ENCODE peak calls at places on chromosomes 4 and X, in seven cellular contexts. O, I, M, J, X, D and F are unnamed samples.
A peak's percentile ranks its signal among the peaks of the same experiment; 100 is the strongest.

GRCh38 chr4:37522996-37523395 is 163.2 kb downstream of the RELL1 start:
- DNase-seq in O (no peak), I (no peak), M (no peak), J (no peak), X (no peak), D (no peak), F (no peak)

GRCh38 chr4:174318829-174319764 is 35.4 kb downstream of the CEP44 start:
- DNase-seq in O (no peak), I (peak; percentile 33), M (no peak), J (peak; percentile 44), X (peak; percentile 44), D (no peak), F (no peak)

GRCh38 chr4:72974694-72975487 is 94.6 kb downstream of the COX18 start:
- DNase-seq in O (no peak), I (peak; percentile 55), M (no peak), J (peak; percentile 33), X (no peak), D (no peak), F (no peak)

GRCh38 chr4:84342161-84342560 is 156.9 kb downstream of the NKX6-1 start:
- DNase-seq in O (no peak), I (no peak), M (no peak), J (no peak), X (no peak), D (no peak), F (no peak)

GRCh38 chrX:1743105-1743504 is 128.2 kb downstream of the ASMT start:
- DNase-seq in O (no peak), I (no peak), M (no peak), J (no peak), X (no peak), D (no peak), F (no peak)

GRCh38 chr4:99808260-99808857 is 8.3 kb upstream of the DAPP1 start:
- DNase-seq in O (peak; percentile 49), I (peak; percentile 6), M (peak; percentile 37), J (peak; percentile 55), X (peak; percentile 80), D (peak; percentile 66), F (peak; percentile 51)

GRCh38 chrX:650274-650673 is 19.7 kb downstream of the SHOX start:
- DNase-seq in O (no peak), I (no peak), M (no peak), J (no peak), X (no peak), D (no peak), F (no peak)

GRCh38 chrX:20456971-20457370 is 190.3 kb upstream of the RPS6KA3 start:
- DNase-seq in O (no peak), I (no peak), M (no peak), J (no peak), X (no peak), D (no peak), F (no peak)

GRCh38 chr4:7924163-7924562 is 15.5 kb downstream of the AFAP1 start:
- DNase-seq in O (no peak), I (no peak), M (no peak), J (no peak), X (no peak), D (no peak), F (no peak)

GRCh38 chrX:136736690-136737089 is 44.0 kb downstream of the ARHGEF6 start:
- DNase-seq in O (no peak), I (no peak), M (no peak), J (no peak), X (no peak), D (no peak), F (no peak)

GRCh38 chr4:72577211-72577610 is 8.2 kb upstream of the ADAMTS3 start:
- DNase-seq in O (no peak), I (no peak), M (no peak), J (no peak), X (no peak), D (no peak), F (no peak)

GRCh38 chr4:1048781-1049590 is 37.6 kb downstream of the FGFRL1 start:
- DNase-seq in O (no peak), I (no peak), M (no peak), J (no peak), X (no peak), D (peak; percentile 14), F (no peak)

GRCh38 chr4:26826721-26827120 is 33.9 kb upstream of the STIM2 start:
- DNase-seq in O (no peak), I (no peak), M (no peak), J (no peak), X (peak; percentile 78), D (no peak), F (no peak)

GRCh38 chr4:73962724-73963123 is 19.1 kb downstream of the PF4 start:
- DNase-seq in O (no peak), I (no peak), M (no peak), J (no peak), X (no peak), D (no peak), F (no peak)

GRCh38 chrX:119292445-119292844 is 56.4 kb downstream of the PGRMC1 start:
- DNase-seq in O (no peak), I (no peak), M (no peak), J (peak; percentile 10), X (no peak), D (no peak), F (no peak)